ENCODE peak calls at places on chromosomes 1 and 21, in four cellular contexts. O, Y, M and F are unnamed samples.
A peak's percentile ranks its signal among the peaks of the same experiment; 100 is the strongest.

GRCh38 chr1:17516303-17517214 is 22.9 kb upstream of the ARHGEF10L start:
- DNase-seq in O (no peak), Y (no peak), M (no peak), F (no peak)

GRCh38 chr1:175152006-175152652 is 40.4 kb downstream of the KIAA0040 start:
- DNase-seq in O (peak; percentile 52), Y (peak; percentile 29), M (peak; percentile 57), F (peak; percentile 78)

GRCh38 chr1:236103646-236104218 is 38.6 kb upstream of the GPR137B start:
- DNase-seq in O (peak; percentile 67), Y (peak; percentile 53), M (peak; percentile 68), F (peak; percentile 86)

GRCh38 chr21:37075214-37075770 is 2.2 kb downstream of the TTC3 start:
- DNase-seq in O (no peak), Y (no peak), M (no peak), F (no peak)

GRCh38 chr1:66533804-66534745 is at the start of gene SGIP1:
- DNase-seq in O (peak; percentile 9), Y (peak; percentile 91), M (peak; percentile 83), F (peak; percentile 87)

GRCh38 chr1:87965193-87965592 is 636.5 kb downstream of the LMO4 start:
- DNase-seq in O (no peak), Y (no peak), M (no peak), F (no peak)

GRCh38 chr21:45818904-45819285 is 162.7 kb upstream of the COL6A1 start:
- DNase-seq in O (no peak), Y (peak; percentile 82), M (peak; percentile 84), F (peak; percentile 47)

GRCh38 chr1:44339731-44340130 is 15.3 kb downstream of the ERI3 start:
- DNase-seq in O (no peak), Y (no peak), M (no peak), F (no peak)

GRCh38 chr1:58839871-58840835 is 56.3 kb upstream of the JUN start:
- DNase-seq in O (no peak), Y (no peak), M (peak; percentile 68), F (peak; percentile 68)